ENCODE peak calls at places on chromosomes 11 and 22, in seven cellular contexts. One of them, this sample, is unnamed.

GRCh38 chr22:50542416-50542927 is 3.2 kb upstream of the KLHDC7B start:
- DNase-seq in keratinocyte: no peak
- DNase-seq in IMR-90: no peak
- DNase-seq in fibroblast of lung: no peak
- DNase-seq in mammary epithelial cell: peak
- DNase-seq in mesenchymal stem cell: no peak
- DNase-seq in A549: no peak
- DNase-seq in this sample: peak

GRCh38 chr11:15327786-15328231 is 213.1 kb downstream of the INSC start:
- DNase-seq in keratinocyte: no peak
- DNase-seq in IMR-90: peak
- DNase-seq in fibroblast of lung: peak
- DNase-seq in mammary epithelial cell: peak
- DNase-seq in mesenchymal stem cell: peak
- DNase-seq in A549: peak
- DNase-seq in this sample: no peak

GRCh38 chr11:120224872-120225371 is 14.1 kb downstream of the OAF start:
- DNase-seq in keratinocyte: no peak
- DNase-seq in IMR-90: no peak
- DNase-seq in fibroblast of lung: no peak
- DNase-seq in mammary epithelial cell: no peak
- DNase-seq in mesenchymal stem cell: no peak
- DNase-seq in A549: no peak
- DNase-seq in this sample: no peak

GRCh38 chr11:117979481-117980211 is 6.5 kb upstream of the IL10RA start:
- DNase-seq in keratinocyte: no peak
- DNase-seq in IMR-90: no peak
- DNase-seq in fibroblast of lung: no peak
- DNase-seq in mammary epithelial cell: no peak
- DNase-seq in mesenchymal stem cell: no peak
- DNase-seq in A549: no peak
- DNase-seq in this sample: no peak

GRCh38 chr11:72423840-72424239 is 10.5 kb downstream of the CLPB start:
- DNase-seq in keratinocyte: no peak
- DNase-seq in IMR-90: no peak
- DNase-seq in fibroblast of lung: no peak
- DNase-seq in mammary epithelial cell: no peak
- DNase-seq in mesenchymal stem cell: no peak
- DNase-seq in A549: no peak
- DNase-seq in this sample: no peak

GRCh38 chr11:86919557-86920210 is 35.5 kb downstream of the FZD4 start:
- DNase-seq in keratinocyte: no peak
- DNase-seq in IMR-90: peak
- DNase-seq in fibroblast of lung: peak
- DNase-seq in mammary epithelial cell: peak
- DNase-seq in mesenchymal stem cell: peak
- DNase-seq in A549: peak
- DNase-seq in this sample: peak

GRCh38 chr11:15769203-15769602 is 587.1 kb downstream of the SOX6 start:
- DNase-seq in keratinocyte: no peak
- DNase-seq in IMR-90: no peak
- DNase-seq in fibroblast of lung: no peak
- DNase-seq in mammary epithelial cell: peak
- DNase-seq in mesenchymal stem cell: no peak
- DNase-seq in A549: no peak
- DNase-seq in this sample: no peak

GRCh38 chr22:48948575-48949170 is 879.0 kb downstream of the BRD1 start:
- DNase-seq in keratinocyte: no peak
- DNase-seq in IMR-90: no peak
- DNase-seq in fibroblast of lung: no peak
- DNase-seq in mammary epithelial cell: no peak
- DNase-seq in mesenchymal stem cell: no peak
- DNase-seq in A549: no peak
- DNase-seq in this sample: peak

GRCh38 chr11:45560153-45560934 is 105.1 kb downstream of the CHST1 start:
- DNase-seq in keratinocyte: no peak
- DNase-seq in IMR-90: no peak
- DNase-seq in fibroblast of lung: no peak
- DNase-seq in mammary epithelial cell: no peak
- DNase-seq in mesenchymal stem cell: no peak
- DNase-seq in A549: no peak
- DNase-seq in this sample: peak

GRCh38 chr11:121554552-121554951 is 101.8 kb upstream of the SORL1-AS1 start:
- DNase-seq in keratinocyte: no peak
- DNase-seq in IMR-90: no peak
- DNase-seq in fibroblast of lung: no peak
- DNase-seq in mammary epithelial cell: no peak
- DNase-seq in mesenchymal stem cell: no peak
- DNase-seq in A549: no peak
- DNase-seq in this sample: no peak

GRCh38 chr11:112555491-112556364 is 295.1 kb upstream of the PLET1 start:
- DNase-seq in keratinocyte: no peak
- DNase-seq in IMR-90: peak
- DNase-seq in fibroblast of lung: peak
- DNase-seq in mammary epithelial cell: peak
- DNase-seq in mesenchymal stem cell: peak
- DNase-seq in A549: peak
- DNase-seq in this sample: peak

GRCh38 chr11:441418-442274 is at the start of gene ANO9:
- DNase-seq in keratinocyte: no peak
- DNase-seq in IMR-90: no peak
- DNase-seq in fibroblast of lung: no peak
- DNase-seq in mammary epithelial cell: peak
- DNase-seq in mesenchymal stem cell: peak
- DNase-seq in A549: no peak
- DNase-seq in this sample: no peak

GRCh38 chr11:15113381-15113780 is 1.3 kb upstream of the INSC start:
- DNase-seq in keratinocyte: no peak
- DNase-seq in IMR-90: no peak
- DNase-seq in fibroblast of lung: no peak
- DNase-seq in mammary epithelial cell: no peak
- DNase-seq in mesenchymal stem cell: no peak
- DNase-seq in A549: no peak
- DNase-seq in this sample: no peak

DNA sequence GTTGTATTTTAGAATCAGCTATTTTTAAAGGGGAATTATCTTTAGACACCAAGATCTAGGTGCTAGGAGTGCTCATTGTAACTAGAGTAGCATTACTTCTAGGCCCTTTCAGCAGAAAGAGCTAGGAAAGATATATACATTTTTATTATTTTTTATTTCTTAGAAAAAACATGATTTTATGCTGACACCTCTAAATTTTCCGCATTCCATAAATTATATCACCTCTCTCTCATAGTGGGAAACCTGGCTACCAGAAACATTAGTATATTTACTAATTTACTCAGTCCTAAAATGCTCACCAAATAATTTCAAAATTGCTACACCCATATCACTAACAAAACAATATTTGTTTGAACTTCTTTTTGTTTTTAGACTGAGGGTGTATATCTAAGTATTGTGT is 32.1 kb upstream of the SLC36A4 start:
- DNase-seq in keratinocyte: no peak
- DNase-seq in IMR-90: no peak
- DNase-seq in fibroblast of lung: no peak
- DNase-seq in mammary epithelial cell: no peak
- DNase-seq in mesenchymal stem cell: no peak
- DNase-seq in A549: no peak
- DNase-seq in this sample: no peak
- H3K4me2 ChIP-seq in keratinocyte: no peak
- H3K4me2 ChIP-seq in IMR-90: no peak
- H3K4me2 ChIP-seq in fibroblast of lung: no peak
- H3K4me2 ChIP-seq in mammary epithelial cell: no peak
- H3K4me2 ChIP-seq in mesenchymal stem cell: no peak
- H3K4me2 ChIP-seq in A549: no peak
- H3K4me2 ChIP-seq in this sample: no peak

GRCh38 chr22:17303840-17304779 is 65.2 kb upstream of the CECR2 start:
- DNase-seq in keratinocyte: no peak
- DNase-seq in IMR-90: no peak
- DNase-seq in fibroblast of lung: no peak
- DNase-seq in mammary epithelial cell: no peak
- DNase-seq in mesenchymal stem cell: no peak
- DNase-seq in A549: no peak
- DNase-seq in this sample: no peak
- H3K4me2 ChIP-seq in keratinocyte: no peak
- H3K4me2 ChIP-seq in IMR-90: no peak
- H3K4me2 ChIP-seq in fibroblast of lung: no peak
- H3K4me2 ChIP-seq in mammary epithelial cell: no peak
- H3K4me2 ChIP-seq in mesenchymal stem cell: no peak
- H3K4me2 ChIP-seq in A549: no peak
- H3K4me2 ChIP-seq in this sample: no peak

GRCh38 chr22:24753919-24754318 is 20.6 kb downstream of the PIWIL3 start:
- DNase-seq in keratinocyte: no peak
- DNase-seq in IMR-90: no peak
- DNase-seq in fibroblast of lung: no peak
- DNase-seq in mammary epithelial cell: no peak
- DNase-seq in mesenchymal stem cell: no peak
- DNase-seq in A549: no peak
- DNase-seq in this sample: no peak
- H3K4me2 ChIP-seq in keratinocyte: no peak
- H3K4me2 ChIP-seq in IMR-90: no peak
- H3K4me2 ChIP-seq in fibroblast of lung: no peak
- H3K4me2 ChIP-seq in mammary epithelial cell: no peak
- H3K4me2 ChIP-seq in mesenchymal stem cell: no peak
- H3K4me2 ChIP-seq in A549: no peak
- H3K4me2 ChIP-seq in this sample: no peak

DNA sequence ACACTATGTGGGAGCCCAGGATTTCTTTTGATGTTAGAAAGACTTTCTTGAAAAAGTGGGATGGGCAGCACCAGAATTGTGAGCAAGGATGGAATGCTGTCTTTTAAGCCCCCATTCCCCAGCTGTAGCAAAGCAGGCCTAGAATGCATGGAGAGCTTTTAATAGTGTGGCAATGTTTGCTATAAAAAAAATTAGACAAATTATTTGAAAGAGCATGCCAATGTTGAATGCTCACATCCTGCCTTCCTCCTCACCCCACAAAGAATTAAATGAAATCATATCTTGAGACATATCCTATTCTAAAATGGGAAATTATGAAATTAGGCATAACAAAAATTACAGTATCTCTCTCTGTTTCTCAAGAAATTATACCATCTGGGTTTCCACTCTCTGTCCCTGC is 154.7 kb downstream of the C11orf91 start:
- DNase-seq in keratinocyte: no peak
- DNase-seq in IMR-90: peak
- DNase-seq in fibroblast of lung: no peak
- DNase-seq in mammary epithelial cell: no peak
- DNase-seq in mesenchymal stem cell: no peak
- DNase-seq in A549: no peak
- DNase-seq in this sample: peak
- H3K4me2 ChIP-seq in keratinocyte: no peak
- H3K4me2 ChIP-seq in IMR-90: no peak
- H3K4me2 ChIP-seq in fibroblast of lung: no peak
- H3K4me2 ChIP-seq in mammary epithelial cell: no peak
- H3K4me2 ChIP-seq in mesenchymal stem cell: no peak
- H3K4me2 ChIP-seq in A549: no peak
- H3K4me2 ChIP-seq in this sample: peak

DNA sequence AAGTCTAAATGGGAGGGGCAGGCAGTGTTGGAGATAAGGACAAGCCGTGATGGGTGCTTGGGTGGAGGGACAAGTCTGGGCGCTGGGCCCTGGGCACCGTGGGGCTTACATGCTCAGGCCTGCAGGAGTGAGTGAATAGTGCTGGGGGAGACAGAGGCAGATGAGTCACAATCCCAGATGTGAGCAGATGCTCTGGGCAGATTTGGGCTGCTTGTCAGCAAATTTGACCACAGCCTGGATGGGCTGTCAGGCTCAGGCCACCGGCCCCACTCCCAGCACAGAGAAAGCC is 41.6 kb upstream of the ZBED5 start:
- DNase-seq in keratinocyte: peak
- DNase-seq in IMR-90: no peak
- DNase-seq in fibroblast of lung: peak
- DNase-seq in mammary epithelial cell: peak
- DNase-seq in mesenchymal stem cell: no peak
- DNase-seq in A549: no peak
- DNase-seq in this sample: peak
- H3K4me2 ChIP-seq in keratinocyte: peak
- H3K4me2 ChIP-seq in IMR-90: peak
- H3K4me2 ChIP-seq in fibroblast of lung: peak
- H3K4me2 ChIP-seq in mammary epithelial cell: peak
- H3K4me2 ChIP-seq in mesenchymal stem cell: no peak
- H3K4me2 ChIP-seq in A549: peak
- H3K4me2 ChIP-seq in this sample: peak